ENCODE peak calls at places on chromosomes 16 and 17, in five cellular contexts. X is T-helper 1 cell; Y is activated CD4-positive, alpha-beta T cell treated with anti-CD3 and anti-CD28 coated beads for 48 hours; F is right atrium auricular region; R is RCC 7860. U is an unnamed sample.

GRCh38 chr16:82329504-82330192 is 159.6 kb upstream of the MPHOSPH6 start:
- DNase-seq in X (no peak), Y (no peak), F (no peak), R (no peak), U (no peak)

GRCh38 chr16:55120408-55120807 is 189.7 kb downstream of the IRX5 start:
- DNase-seq in X (no peak), Y (no peak), F (no peak), R (no peak), U (no peak)

GRCh38 chr17:72567774-72568173 is 447.0 kb downstream of the SOX9 start:
- DNase-seq in X (no peak), Y (no peak), F (no peak), R (no peak), U (no peak)

GRCh38 chr16:54000361-54000760 is 286.2 kb downstream of the IRX3 start:
- DNase-seq in X (no peak), Y (no peak), F (no peak), R (no peak), U (no peak)

GRCh38 chr16:2033057-2033911 is 6.6 kb downstream of the NHERF2 start:
- DNase-seq in X (no peak), Y (no peak), F (peak), R (peak), U (no peak)

GRCh38 chr17:49438439-49438861 is 23.8 kb upstream of the PHB1 start:
- DNase-seq in X (no peak), Y (no peak), F (no peak), R (no peak), U (no peak)

GRCh38 chr17:41741709-41742108 is 7.3 kb upstream of the HAP1 start:
- DNase-seq in X (no peak), Y (no peak), F (no peak), R (no peak), U (no peak)

GRCh38 chr17:42796066-42796758 is 2.3 kb downstream of the COA3 start:
- DNase-seq in X (no peak), Y (no peak), F (no peak), R (no peak), U (no peak)

GRCh38 chr16:81237282-81237681 is 1.2 kb upstream of the BCO1 start:
- DNase-seq in X (no peak), Y (no peak), F (peak), R (peak), U (no peak)

GRCh38 chr16:4850211-4850610 is 2.9 kb downstream of the UBN1 start:
- DNase-seq in X (no peak), Y (no peak), F (no peak), R (no peak), U (peak)

GRCh38 chr16:50469744-50470301 is 78.4 kb upstream of the NKD1 start:
- DNase-seq in X (no peak), Y (no peak), F (no peak), R (no peak), U (no peak)

GRCh38 chr16:17757808-17758207 is 287.0 kb upstream of the XYLT1 start:
- DNase-seq in X (no peak), Y (no peak), F (no peak), R (no peak), U (no peak)

GRCh38 chr16:10169031-10169430 is 13.2 kb downstream of the GRIN2A start:
- DNase-seq in X (no peak), Y (no peak), F (no peak), R (no peak), U (no peak)